ENCODE peak calls at places on chromosome 15, in seven cellular contexts. X is upper lobe of right lung; K is stimulated activated CD8-positive, alpha-beta memory T cell treated with anti-CD3 and anti-CD28 coated beads, Interleukin-15, amount 100 ng/mL, for 24 hours; Z is activated CD8-positive, alpha-beta memory T cell treated with anti-CD3 and anti-CD28 coated beads for 24 hours; L is T1000; R is NCI-H1092; Q is neuronal stem cell. H is an unnamed sample.

GRCh38 chr15:68434021-68434420 is 2.1 kb upstream of the ITGA11 start:
- DNase-seq in X (no peak), R (no peak), K (no peak), Z (peak), Q (no peak), L (no peak), H (peak)

GRCh38 chr15:39511000-39511914 is 69.6 kb upstream of the THBS1 start:
- DNase-seq in R (no peak), L (peak), X (no peak), Z (no peak), K (no peak), Q (no peak), H (peak)

GRCh38 chr15:90000175-90000923 is 775 bp upstream of the ZNF710 start:
- DNase-seq in X (peak), K (no peak), L (no peak), Z (no peak), R (no peak), Q (peak), H (peak)

GRCh38 chr15:22961661-22962221 is 18.4 kb downstream of the CYFIP1 start:
- DNase-seq in L (no peak), Q (no peak), Z (no peak), R (no peak), K (no peak), X (no peak), H (no peak)

GRCh38 chr15:68888419-68888818 is 41.9 kb upstream of the SPESP1 start:
- DNase-seq in L (no peak), R (no peak), X (no peak), Q (no peak), Z (peak), K (no peak), H (no peak)

GRCh38 chr15:40100133-40100946 is 8.3 kb downstream of the BMF start:
- DNase-seq in K (no peak), Q (no peak), Z (no peak), R (no peak), X (peak), L (no peak), H (peak)

GRCh38 chr15:60932051-60932915 is 296.8 kb downstream of the RORA start:
- DNase-seq in K (peak), Q (no peak), Z (peak), R (no peak), X (peak), L (peak), H (peak)

GRCh38 chr15:60933914-60934885 is 294.9 kb downstream of the RORA start:
- DNase-seq in L (no peak), K (no peak), Q (no peak), R (no peak), X (no peak), Z (no peak), H (no peak)

H was measured in kidney.